ENCODE peak calls at places on chromosome 13, in seven cellular contexts. N is stimulated activated CD4-positive, alpha-beta T cell treated with anti-CD3 and anti-CD28 coated beads, Interleukin-15, amount 100 ng/mL, for 1 hour; O is iris pigment epithelial cell; F is amygdala; E is caudate nucleus; L is tibial nerve; R is activated naive CD4-positive, alpha-beta T cell. G is an unnamed sample.
A peak's percentile ranks its signal among the peaks of the same experiment; 100 is the strongest.

GRCh38 chr13:113835461-113836274 is 28.2 kb downstream of the GAS6 start:
- DNase-seq in N (no peak), O (peak; percentile 70), F (no peak), E (no peak), L (no peak), R (no peak), G (no peak)

GRCh38 chr13:64925284-64925683 is 2304.9 kb downstream of the PCDH9 start:
- DNase-seq in N (no peak), O (peak; percentile 25), F (no peak), E (no peak), L (no peak), R (no peak), G (no peak)

GRCh38 chr13:30340367-30341184 is 33.2 kb upstream of the KATNAL1 start:
- DNase-seq in N (no peak), O (peak; percentile 91), F (no peak), E (no peak), L (no peak), R (no peak), G (peak; percentile 64)

GRCh38 chr13:77522444-77522843 is 13.1 kb upstream of the SCEL start:
- DNase-seq in N (no peak), O (no peak), F (no peak), E (no peak), L (no peak), R (no peak), G (no peak)

GRCh38 chr13:20824762-20825161 is 51.0 kb upstream of the EEF1AKMT1 start:
- DNase-seq in N (no peak), O (peak; percentile 68), F (no peak), E (no peak), L (no peak), R (no peak), G (no peak)

GRCh38 chr13:104014803-104015645 is 948.8 kb upstream of the SLC10A2 start:
- DNase-seq in N (no peak), O (peak; percentile 82), F (no peak), E (no peak), L (no peak), R (no peak), G (no peak)

GRCh38 chr13:31950121-31950810 is 81.3 kb upstream of the FRY start:
- DNase-seq in N (no peak), O (no peak), F (no peak), E (no peak), L (no peak), R (no peak), G (no peak)

GRCh38 chr13:40069173-40070044 is 413.9 kb downstream of the COG6 start:
- DNase-seq in N (peak; percentile 44), O (peak; percentile 79), F (peak; percentile 37), E (peak; percentile 37), L (peak; percentile 72), R (peak; percentile 43), G (peak; percentile 55)

GRCh38 chr13:113991191-113991669 is 17.4 kb upstream of the C13orf46 start:
- DNase-seq in N (no peak), O (no peak), F (no peak), E (no peak), L (no peak), R (no peak), G (no peak)

GRCh38 chr13:39054112-39054511 is 15.9 kb downstream of the NHLRC3 start:
- DNase-seq in N (no peak), O (no peak), F (no peak), E (no peak), L (no peak), R (no peak), G (no peak)

GRCh38 chr13:36789061-36789460 is 30.0 kb upstream of the RFXAP start:
- DNase-seq in N (no peak), O (no peak), F (no peak), E (no peak), L (no peak), R (no peak), G (no peak)

GRCh38 chr13:48344264-48344663 is 40.7 kb downstream of the RB1 start:
- DNase-seq in N (no peak), O (no peak), F (no peak), E (no peak), L (no peak), R (no peak), G (no peak)

GRCh38 chr13:111153977-111154332 is 38.8 kb downstream of the ARHGEF7 start:
- DNase-seq in N (no peak), O (no peak), F (no peak), E (peak; percentile 46), L (no peak), R (peak; percentile 41), G (peak; percentile 71)

GRCh38 chr13:45851171-45851889 is at the start of gene SIAH3:
- DNase-seq in N (no peak), O (peak; percentile 58), F (peak; percentile 50), E (no peak), L (no peak), R (no peak), G (no peak)

GRCh38 chr13:95049772-95050171 is 251.5 kb downstream of the ABCC4 start:
- DNase-seq in N (no peak), O (no peak), F (no peak), E (no peak), L (no peak), R (no peak), G (no peak)

GRCh38 chr13:111630411-111630810 is 310.0 kb downstream of the TEX29 start:
- DNase-seq in N (no peak), O (no peak), F (no peak), E (no peak), L (no peak), R (no peak), G (no peak)

GRCh38 chr13:34070006-34070405 is 252.1 kb downstream of the RFC3 start:
- DNase-seq in N (no peak), O (peak; percentile 52), F (no peak), E (no peak), L (no peak), R (no peak), G (no peak)

GRCh38 chr13:80100636-80101035 is 240.3 kb downstream of the SPRY2 start:
- DNase-seq in N (no peak), O (peak; percentile 76), F (no peak), E (no peak), L (no peak), R (no peak), G (no peak)

GRCh38 chr13:24053505-24054251 is 106.8 kb upstream of the SPATA13 start:
- DNase-seq in N (peak; percentile 29), O (peak; percentile 55), F (peak; percentile 48), E (peak; percentile 39), L (no peak), R (no peak), G (peak; percentile 60)

GRCh38 chr13:76225815-76226489 is 589.8 kb downstream of the LMO7 start:
- DNase-seq in N (no peak), O (peak; percentile 57), F (no peak), E (no peak), L (no peak), R (no peak), G (peak; percentile 26)

GRCh38 chr13:42274386-42275097 is 2.6 kb downstream of the AKAP11 start:
- DNase-seq in N (no peak), O (no peak), F (no peak), E (no peak), L (no peak), R (no peak), G (no peak)

GRCh38 chr13:22187329-22187728 is 516.5 kb downstream of the FGF9 start:
- DNase-seq in N (no peak), O (no peak), F (no peak), E (no peak), L (no peak), R (no peak), G (no peak)

GRCh38 chr13:24741016-24741662 is 22.8 kb upstream of the RNF17 start:
- DNase-seq in N (no peak), O (peak; percentile 11), F (no peak), E (no peak), L (no peak), R (no peak), G (no peak)

GRCh38 chr13:114148521-114148855 is 16.1 kb upstream of the RASA3 start:
- DNase-seq in N (peak; percentile 74), O (no peak), F (no peak), E (no peak), L (no peak), R (no peak), G (peak; percentile 45)

GRCh38 chr13:96996886-96997285 is 2.6 kb upstream of the OXGR1 start:
- DNase-seq in N (no peak), O (no peak), F (no peak), E (no peak), L (no peak), R (no peak), G (no peak)

GRCh38 chr13:112895521-112896465 is 73.2 kb upstream of the MCF2L start:
- DNase-seq in N (no peak), O (no peak), F (no peak), E (no peak), L (no peak), R (no peak), G (no peak)

GRCh38 chr13:28550721-28551497 is 56.0 kb upstream of the FLT1 start:
- DNase-seq in N (no peak), O (no peak), F (no peak), E (no peak), L (no peak), R (no peak), G (no peak)

GRCh38 chr13:52449323-52450011 is 967 bp downstream of the VPS36 start:
- DNase-seq in N (no peak), O (no peak), F (no peak), E (no peak), L (no peak), R (no peak), G (no peak)

GRCh38 chr13:110359840-110360301 is 52.8 kb downstream of the COL4A2 start:
- DNase-seq in N (no peak), O (peak; percentile 86), F (no peak), E (no peak), L (no peak), R (no peak), G (no peak)

GRCh38 chr13:112447761-112448603 is 71.8 kb downstream of the SPACA7 start:
- DNase-seq in N (no peak), O (no peak), F (no peak), E (no peak), L (no peak), R (no peak), G (no peak)

GRCh38 chr13:21344662-21345176 is 114.4 kb downstream of the ZDHHC20 start:
- DNase-seq in N (no peak), O (no peak), F (no peak), E (no peak), L (no peak), R (no peak), G (no peak)

GRCh38 chr13:27170521-27171243 is 929 bp downstream of the USP12 start:
- DNase-seq in N (peak; percentile 8), O (peak; percentile 42), F (peak; percentile 17), E (no peak), L (no peak), R (peak; percentile 15), G (peak; percentile 64)

G was measured in left colon.